ENCODE peak calls at places on chromosome 7, in five cellular contexts. S, A, Z, V and H are unnamed samples.
A peak's percentile ranks its signal among the peaks of the same experiment; 100 is the strongest.

GRCh38 chr7:24877790-24878311 is 102.1 kb downstream of the OSBPL3 start:
- DNase-seq in Z (no peak), V (no peak), A (peak; percentile 53), S (no peak), H (no peak)

GRCh38 chr7:117751775-117752174 is 121.5 kb downstream of the CTTNBP2 start:
- DNase-seq in A (no peak), S (no peak), V (no peak), Z (no peak), H (no peak)

GRCh38 chr7:155073922-155074321 is 3.8 kb downstream of the HTR5A start:
- DNase-seq in S (no peak), A (no peak), Z (no peak), V (no peak), H (no peak)

GRCh38 chr7:131738066-131738465 is 181.6 kb upstream of the PODXL start:
- DNase-seq in A (no peak), Z (no peak), V (no peak), S (no peak), H (no peak)

GRCh38 chr7:44294325-44295069 is 30.9 kb downstream of the CAMK2B start:
- DNase-seq in V (no peak), S (no peak), Z (no peak), A (no peak), H (no peak)

GRCh38 chr7:46168671-46169383 is 247.8 kb upstream of the IGFBP3 start:
- DNase-seq in A (no peak), V (no peak), Z (no peak), S (no peak), H (no peak)

GRCh38 chr7:58087536-58088190 is 637.7 kb downstream of the ZNF716 start:
- DNase-seq in V (no peak), Z (no peak), S (no peak), A (no peak), H (no peak)

GRCh38 chr7:455110-455928 is 64.3 kb downstream of the PDGFA start:
- DNase-seq in Z (no peak), V (peak; percentile 69), S (no peak), A (peak; percentile 94), H (no peak)

GRCh38 chr7:112759905-112760304 is 30.3 kb downstream of the TMEM168 start:
- DNase-seq in A (no peak), V (no peak), S (no peak), Z (no peak), H (no peak)

GRCh38 chr7:93014410-93014809 is 103.4 kb downstream of the SAMD9 start:
- DNase-seq in S (no peak), V (no peak), A (no peak), Z (no peak), H (no peak)

GRCh38 chr7:51186531-51186930 is 130.1 kb downstream of the COBL start:
- DNase-seq in Z (no peak), V (peak; percentile 44), S (no peak), A (no peak), H (no peak)

GRCh38 chr7:44970521-44971051 is 8.2 kb downstream of the MYO1G start:
- DNase-seq in A (no peak), Z (no peak), V (no peak), S (no peak), H (no peak)

GRCh38 chr7:20402297-20403230 is 71.9 kb downstream of the ITGB8 start:
- DNase-seq in V (no peak), A (no peak), S (no peak), Z (no peak), H (no peak)

GRCh38 chr7:13603661-13604060 is 385.8 kb downstream of the ETV1 start:
- DNase-seq in S (no peak), A (no peak), V (no peak), Z (no peak), H (no peak)

GRCh38 chr7:45962861-45963260 is 41.8 kb upstream of the IGFBP3 start:
- DNase-seq in S (no peak), Z (no peak), A (no peak), V (no peak), H (no peak)

GRCh38 chr7:85090138-85090537 is 96.7 kb downstream of the SEMA3D start:
- DNase-seq in Z (no peak), A (no peak), S (no peak), V (peak; percentile 19), H (no peak)

GRCh38 chr7:120131096-120131839 is 141.7 kb upstream of the KCND2 start:
- DNase-seq in Z (no peak), V (no peak), A (no peak), S (no peak), H (no peak)

GRCh38 chr7:103613655-103614642 is 167.9 kb upstream of the SLC26A5 start:
- DNase-seq in V (no peak), A (no peak), S (no peak), Z (no peak), H (no peak)

GRCh38 chr7:43481905-43482678 is 100.8 kb upstream of the STK17A start:
- DNase-seq in A (no peak), Z (no peak), S (no peak), V (no peak), H (no peak)

GRCh38 chr7:47386273-47386820 is 195.6 kb downstream of the TNS3 start:
- DNase-seq in S (no peak), Z (no peak), V (no peak), A (no peak), H (no peak)

GRCh38 chr7:124084024-124084423 is 51.2 kb upstream of the TMEM229A start:
- DNase-seq in A (no peak), V (no peak), S (no peak), Z (no peak), H (no peak)

GRCh38 chr7:96327429-96327828 is 5.5 kb upstream of the SLC25A13 start:
- DNase-seq in Z (no peak), A (no peak), V (no peak), S (no peak), H (no peak)

GRCh38 chr7:128270799-128271411 is 29.8 kb downstream of the LEP start:
- DNase-seq in S (no peak), A (no peak), Z (no peak), V (peak; percentile 27), H (no peak)

GRCh38 chr7:20607216-20607615 is 8.3 kb upstream of the ABCB5 start:
- DNase-seq in A (no peak), V (no peak), S (no peak), Z (peak; percentile 9), H (no peak)

GRCh38 chr7:144474363-144474762 is 70.9 kb upstream of the NOBOX start:
- DNase-seq in Z (no peak), V (no peak), A (no peak), S (no peak), H (no peak)

GRCh38 chr7:71208881-71209280 is 76.9 kb downstream of the GALNT17 start:
- DNase-seq in A (no peak), Z (no peak), S (no peak), V (no peak), H (no peak)

GRCh38 chr7:117582219-117582704 is 102.4 kb downstream of the CFTR start:
- DNase-seq in S (no peak), Z (peak; percentile 59), A (no peak), V (peak; percentile 74), H (no peak)

GRCh38 chr7:136480875-136481274 is 387.6 kb upstream of the CHRM2 start:
- DNase-seq in V (no peak), Z (no peak), S (no peak), A (no peak), H (no peak)

GRCh38 chr7:44990520-44991023 is 9.4 kb upstream of the CCM2 start:
- DNase-seq in Z (no peak), A (no peak), V (no peak), S (no peak), H (no peak)

GRCh38 chr7:20198295-20198694 is 18.9 kb downstream of the MACC1 start:
- DNase-seq in A (no peak), V (no peak), S (no peak), Z (no peak), H (no peak)

GRCh38 chr7:30888783-30889182 is 22.9 kb upstream of the AQP1 start:
- DNase-seq in A (no peak), S (no peak), V (no peak), Z (no peak), H (no peak)

GRCh38 chr7:45712872-45713668 is 138.9 kb downstream of the ADCY1 start:
- DNase-seq in S (no peak), Z (no peak), V (no peak), A (peak; percentile 68), H (no peak)

GRCh38 chr7:113143486-113144257 is 25.3 kb upstream of the SMIM30 start:
- DNase-seq in Z (no peak), A (no peak), S (no peak), V (no peak), H (no peak)

GRCh38 chr7:134359787-134360432 is 43.2 kb upstream of the SLC35B4 start:
- DNase-seq in V (no peak), Z (no peak), A (no peak), S (no peak), H (no peak)

GRCh38 chr7:8277394-8277982 is 15.5 kb upstream of the ICA1 start:
- DNase-seq in Z (peak; percentile 9), V (no peak), A (no peak), S (no peak), H (no peak)

GRCh38 chr7:128284102-128284501 is 43.0 kb downstream of the LEP start:
- DNase-seq in A (no peak), Z (no peak), V (no peak), S (no peak), H (no peak)

GRCh38 chr7:114158275-114158674 is 239.5 kb upstream of the PPP1R3A start:
- DNase-seq in V (no peak), A (no peak), Z (no peak), S (no peak), H (no peak)

GRCh38 chr7:129389829-129390228 is 44.4 kb upstream of the STRIP2 start:
- DNase-seq in S (no peak), Z (no peak), A (no peak), V (no peak), H (no peak)
- TF ChIP-seq CTCF in S (no peak), Z (no peak), A (no peak), V (no peak), H (no peak)

GRCh38 chr7:15305002-15305600 is 256.7 kb downstream of the AGMO start:
- DNase-seq in Z (peak; percentile 3), S (peak; percentile 57), V (no peak), A (no peak), H (no peak)
- TF ChIP-seq CTCF in Z (peak; percentile 69), S (peak; percentile 91), V (peak; percentile 76), A (peak; percentile 74), H (no peak)

GRCh38 chr7:69893915-69894314 is 295.6 kb downstream of the AUTS2 start:
- DNase-seq in A (no peak), V (no peak), Z (no peak), S (peak; percentile 10), H (no peak)
- TF ChIP-seq CTCF in A (peak; percentile 65), V (peak; percentile 53), Z (peak; percentile 52), S (no peak), H (no peak)

DNA sequence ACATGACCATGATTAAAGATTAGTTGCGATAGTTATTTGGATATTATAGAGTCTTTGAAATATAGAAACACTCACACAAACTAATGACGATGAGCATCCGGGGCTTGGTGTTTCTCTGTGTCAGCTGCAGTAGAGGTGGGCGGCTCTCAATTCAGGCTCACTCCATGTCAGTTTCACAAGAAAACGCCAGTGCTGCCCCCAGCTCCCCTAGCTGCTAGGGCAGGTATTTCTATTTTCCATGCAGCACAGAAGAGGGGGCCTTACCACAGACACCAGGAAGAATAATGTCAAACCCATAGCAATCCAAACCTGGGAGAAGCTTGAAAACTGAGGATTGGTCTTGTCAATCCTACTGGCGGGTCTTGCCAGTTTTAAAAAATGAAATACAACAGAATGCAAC is 197.1 kb downstream of the PHTF2 start:
- DNase-seq in V (no peak), Z (no peak), A (no peak), S (no peak), H (no peak)
- TF ChIP-seq CTCF in V (no peak), Z (no peak), A (peak; percentile 23), S (peak; percentile 25), H (no peak)